ENCODE peak calls at places on chromosomes 12 and 14, in nine cellular contexts. One of them, this sample, is unnamed.

GRCh38 chr12:90360300-90360699 is 594.7 kb downstream of the CCER1 start:
- DNase-seq in heart left ventricle: no peak
- DNase-seq in endothelial cell of umbilical vein: no peak
- DNase-seq in ovary: no peak
- DNase-seq in kidney: no peak
- DNase-seq in transverse colon: no peak
- DNase-seq in tibial artery: no peak
- DNase-seq in PC-3: peak
- DNase-seq in uterus: no peak
- DNase-seq in this sample: no peak

GRCh38 chr12:121793501-121793835 is at the start of gene RHOF:
- DNase-seq in heart left ventricle: peak
- DNase-seq in endothelial cell of umbilical vein: no peak
- DNase-seq in ovary: no peak
- DNase-seq in kidney: peak
- DNase-seq in transverse colon: peak
- DNase-seq in tibial artery: no peak
- DNase-seq in PC-3: peak
- DNase-seq in uterus: no peak
- DNase-seq in this sample: no peak

GRCh38 chr12:52020126-52020525 is 13.4 kb downstream of the TAMALIN start:
- DNase-seq in heart left ventricle: no peak
- DNase-seq in endothelial cell of umbilical vein: no peak
- DNase-seq in ovary: no peak
- DNase-seq in kidney: no peak
- DNase-seq in transverse colon: no peak
- DNase-seq in tibial artery: no peak
- DNase-seq in PC-3: no peak
- DNase-seq in uterus: no peak
- DNase-seq in this sample: no peak

GRCh38 chr12:113185180-113186032 is at the start of the genes DDX54 and RITA1:
- DNase-seq in heart left ventricle: peak
- DNase-seq in endothelial cell of umbilical vein: peak
- DNase-seq in ovary: peak
- DNase-seq in kidney: peak
- DNase-seq in transverse colon: peak
- DNase-seq in tibial artery: peak
- DNase-seq in PC-3: peak
- DNase-seq in uterus: peak
- DNase-seq in this sample: peak

GRCh38 chr14:96811265-96811664 is 14.1 kb downstream of the VRK1 start:
- DNase-seq in heart left ventricle: no peak
- DNase-seq in endothelial cell of umbilical vein: no peak
- DNase-seq in ovary: no peak
- DNase-seq in kidney: no peak
- DNase-seq in transverse colon: no peak
- DNase-seq in tibial artery: no peak
- DNase-seq in PC-3: peak
- DNase-seq in uterus: no peak
- DNase-seq in this sample: no peak

GRCh38 chr14:77663289-77663688 is 44.5 kb downstream of the ALKBH1 start:
- DNase-seq in heart left ventricle: no peak
- DNase-seq in endothelial cell of umbilical vein: peak
- DNase-seq in ovary: no peak
- DNase-seq in kidney: no peak
- DNase-seq in transverse colon: no peak
- DNase-seq in tibial artery: no peak
- DNase-seq in PC-3: peak
- DNase-seq in uterus: no peak
- DNase-seq in this sample: no peak

GRCh38 chr12:19978193-19978592 is 390.1 kb upstream of the PDE3A start:
- DNase-seq in heart left ventricle: no peak
- DNase-seq in endothelial cell of umbilical vein: peak
- DNase-seq in ovary: no peak
- DNase-seq in kidney: no peak
- DNase-seq in transverse colon: no peak
- DNase-seq in tibial artery: no peak
- DNase-seq in PC-3: peak
- DNase-seq in uterus: no peak
- DNase-seq in this sample: no peak

GRCh38 chr14:52154992-52155655 is 86.3 kb upstream of the NID2 start:
- DNase-seq in heart left ventricle: no peak
- DNase-seq in endothelial cell of umbilical vein: no peak
- DNase-seq in ovary: no peak
- DNase-seq in kidney: no peak
- DNase-seq in transverse colon: no peak
- DNase-seq in tibial artery: no peak
- DNase-seq in PC-3: no peak
- DNase-seq in uterus: no peak
- DNase-seq in this sample: no peak

GRCh38 chr12:68932123-68932700 is 759 bp downstream of the CPM start:
- DNase-seq in heart left ventricle: no peak
- DNase-seq in endothelial cell of umbilical vein: no peak
- DNase-seq in ovary: no peak
- DNase-seq in kidney: no peak
- DNase-seq in transverse colon: peak
- DNase-seq in tibial artery: no peak
- DNase-seq in PC-3: peak
- DNase-seq in uterus: no peak
- DNase-seq in this sample: no peak

GRCh38 chr12:24760162-24760561 is 188.7 kb downstream of the BCAT1 start:
- DNase-seq in heart left ventricle: no peak
- DNase-seq in endothelial cell of umbilical vein: no peak
- DNase-seq in ovary: no peak
- DNase-seq in kidney: no peak
- DNase-seq in transverse colon: no peak
- DNase-seq in tibial artery: no peak
- DNase-seq in PC-3: no peak
- DNase-seq in uterus: no peak
- DNase-seq in this sample: no peak

GRCh38 chr12:57845478-57846284 is 848 bp downstream of the CTDSP2 start:
- DNase-seq in heart left ventricle: peak
- DNase-seq in endothelial cell of umbilical vein: peak
- DNase-seq in ovary: peak
- DNase-seq in kidney: peak
- DNase-seq in transverse colon: peak
- DNase-seq in tibial artery: peak
- DNase-seq in PC-3: peak
- DNase-seq in uterus: peak
- DNase-seq in this sample: peak

GRCh38 chr12:1799068-1799881 is 21.1 kb upstream of the LRTM2 start:
- DNase-seq in heart left ventricle: peak
- DNase-seq in endothelial cell of umbilical vein: no peak
- DNase-seq in ovary: no peak
- DNase-seq in kidney: peak
- DNase-seq in transverse colon: no peak
- DNase-seq in tibial artery: peak
- DNase-seq in PC-3: no peak
- DNase-seq in uterus: no peak
- DNase-seq in this sample: peak

GRCh38 chr14:78598046-78598652 is 428.0 kb downstream of the NRXN3 start:
- DNase-seq in heart left ventricle: no peak
- DNase-seq in endothelial cell of umbilical vein: peak
- DNase-seq in ovary: peak
- DNase-seq in kidney: no peak
- DNase-seq in transverse colon: peak
- DNase-seq in tibial artery: no peak
- DNase-seq in PC-3: peak
- DNase-seq in uterus: peak
- DNase-seq in this sample: peak

GRCh38 chr12:53044052-53044581 is 5.7 kb upstream of the TNS2 start:
- DNase-seq in heart left ventricle: peak
- DNase-seq in endothelial cell of umbilical vein: no peak
- DNase-seq in ovary: no peak
- DNase-seq in kidney: no peak
- DNase-seq in transverse colon: no peak
- DNase-seq in tibial artery: peak
- DNase-seq in PC-3: no peak
- DNase-seq in uterus: no peak
- DNase-seq in this sample: peak

GRCh38 chr12:78490841-78491240 is 373.7 kb upstream of the SYT1 start:
- DNase-seq in heart left ventricle: no peak
- DNase-seq in endothelial cell of umbilical vein: no peak
- DNase-seq in ovary: no peak
- DNase-seq in kidney: no peak
- DNase-seq in transverse colon: no peak
- DNase-seq in tibial artery: no peak
- DNase-seq in PC-3: no peak
- DNase-seq in uterus: no peak
- DNase-seq in this sample: no peak

GRCh38 chr14:24692382-24693352 is 58.7 kb upstream of the GZMB start:
- DNase-seq in heart left ventricle: no peak
- DNase-seq in endothelial cell of umbilical vein: no peak
- DNase-seq in ovary: no peak
- DNase-seq in kidney: no peak
- DNase-seq in transverse colon: no peak
- DNase-seq in tibial artery: no peak
- DNase-seq in PC-3: no peak
- DNase-seq in uterus: no peak
- DNase-seq in this sample: no peak

GRCh38 chr14:32514236-32514635 is 185.1 kb downstream of the AKAP6 start:
- DNase-seq in heart left ventricle: no peak
- DNase-seq in endothelial cell of umbilical vein: peak
- DNase-seq in ovary: no peak
- DNase-seq in kidney: no peak
- DNase-seq in transverse colon: no peak
- DNase-seq in tibial artery: no peak
- DNase-seq in PC-3: peak
- DNase-seq in uterus: no peak
- DNase-seq in this sample: no peak

GRCh38 chr14:87196436-87196835 is 796.5 kb downstream of the GALC start:
- DNase-seq in heart left ventricle: no peak
- DNase-seq in endothelial cell of umbilical vein: no peak
- DNase-seq in ovary: no peak
- DNase-seq in kidney: no peak
- DNase-seq in transverse colon: no peak
- DNase-seq in tibial artery: no peak
- DNase-seq in PC-3: no peak
- DNase-seq in uterus: no peak
- DNase-seq in this sample: no peak

GRCh38 chr14:104950021-104950420 is 25.3 kb downstream of the PLD4 start:
- DNase-seq in heart left ventricle: peak
- DNase-seq in endothelial cell of umbilical vein: no peak
- DNase-seq in ovary: no peak
- DNase-seq in kidney: peak
- DNase-seq in transverse colon: no peak
- DNase-seq in tibial artery: no peak
- DNase-seq in PC-3: no peak
- DNase-seq in uterus: no peak
- DNase-seq in this sample: no peak

DNA sequence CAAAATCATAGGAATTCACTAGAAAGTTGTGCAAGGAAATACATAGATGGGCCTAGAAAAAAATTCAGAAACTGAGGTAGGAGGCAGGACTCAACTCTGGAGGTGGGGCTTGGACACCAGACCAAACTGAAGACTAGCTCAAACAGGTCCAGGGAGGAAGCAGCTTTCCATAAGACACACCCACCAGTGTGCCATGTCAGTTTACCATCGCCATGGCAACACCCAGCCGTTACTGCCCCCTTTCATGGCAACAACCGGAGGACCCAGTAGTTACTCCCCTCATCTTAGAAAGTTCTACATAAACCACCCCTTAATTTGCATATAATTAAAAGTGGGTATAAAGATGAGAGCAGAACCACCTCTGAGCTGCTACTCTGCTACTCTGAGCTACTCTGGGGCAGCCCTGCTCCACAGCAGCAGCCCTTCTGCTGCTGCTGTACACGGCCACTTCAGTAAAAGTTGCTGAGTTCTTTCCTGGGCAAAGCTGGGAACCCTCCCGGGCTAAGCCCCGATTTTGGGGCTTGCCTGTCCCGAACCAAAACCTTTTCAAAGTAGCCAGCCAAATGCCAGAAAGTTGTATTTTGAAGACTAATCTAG is 30.8 kb upstream of the NINJ2 start:
- DNase-seq in heart left ventricle: no peak
- DNase-seq in endothelial cell of umbilical vein: no peak
- DNase-seq in ovary: no peak
- DNase-seq in kidney: no peak
- DNase-seq in transverse colon: no peak
- DNase-seq in tibial artery: no peak
- DNase-seq in PC-3: no peak
- DNase-seq in uterus: no peak
- DNase-seq in this sample: no peak
- H3K27ac ChIP-seq in heart left ventricle: no peak
- H3K27ac ChIP-seq in endothelial cell of umbilical vein: no peak
- H3K27ac ChIP-seq in ovary: no peak
- H3K27ac ChIP-seq in kidney: no peak
- H3K27ac ChIP-seq in transverse colon: no peak
- H3K27ac ChIP-seq in tibial artery: no peak
- H3K27ac ChIP-seq in PC-3: no peak
- H3K27ac ChIP-seq in uterus: no peak
- H3K27ac ChIP-seq in this sample: peak

GRCh38 chr12:54932038-54932437 is 52.5 kb downstream of the TESPA1 start:
- DNase-seq in heart left ventricle: no peak
- DNase-seq in endothelial cell of umbilical vein: no peak
- DNase-seq in ovary: no peak
- DNase-seq in kidney: no peak
- DNase-seq in transverse colon: no peak
- DNase-seq in tibial artery: no peak
- DNase-seq in PC-3: no peak
- DNase-seq in uterus: no peak
- DNase-seq in this sample: no peak
- TF ChIP-seq CTCF in heart left ventricle: no peak
- TF ChIP-seq CTCF in endothelial cell of umbilical vein: no peak
- TF ChIP-seq CTCF in ovary: no peak
- TF ChIP-seq CTCF in kidney: no peak
- TF ChIP-seq CTCF in transverse colon: no peak
- TF ChIP-seq CTCF in tibial artery: no peak
- TF ChIP-seq CTCF in PC-3: no peak
- TF ChIP-seq CTCF in uterus: no peak
- TF ChIP-seq CTCF in this sample: no peak

GRCh38 chr14:55103005-55103640 is 25.9 kb upstream of the LGALS3 start:
- DNase-seq in heart left ventricle: peak
- DNase-seq in endothelial cell of umbilical vein: peak
- DNase-seq in ovary: peak
- DNase-seq in kidney: peak
- DNase-seq in transverse colon: peak
- DNase-seq in tibial artery: peak
- DNase-seq in PC-3: peak
- DNase-seq in uterus: peak
- DNase-seq in this sample: no peak
- H3K4me3 ChIP-seq in heart left ventricle: no peak
- H3K4me3 ChIP-seq in endothelial cell of umbilical vein: no peak
- H3K4me3 ChIP-seq in ovary: no peak
- H3K4me3 ChIP-seq in kidney: peak
- H3K4me3 ChIP-seq in transverse colon: peak
- H3K4me3 ChIP-seq in tibial artery: no peak
- H3K4me3 ChIP-seq in PC-3: peak
- H3K4me3 ChIP-seq in uterus: no peak
- H3K4me3 ChIP-seq in this sample: no peak

DNA sequence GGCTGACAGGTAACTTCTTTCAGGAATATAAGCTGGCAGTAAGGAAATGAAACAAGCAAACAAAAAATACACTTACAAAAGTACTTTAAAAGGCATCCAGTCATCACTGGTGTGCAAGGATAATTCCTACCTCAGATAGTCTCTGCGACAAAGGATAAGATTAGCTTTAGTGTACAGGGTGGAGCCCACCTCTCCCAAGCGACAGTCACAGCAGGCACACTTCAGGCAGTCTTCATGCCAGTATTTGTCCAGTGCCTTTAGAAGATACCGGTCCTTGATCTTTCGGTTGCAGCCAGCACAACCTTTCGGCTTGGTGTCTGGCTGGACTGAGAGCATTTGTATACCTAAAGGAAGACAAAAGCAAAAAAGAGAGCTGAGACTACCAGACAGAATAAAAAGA is 5.4 kb downstream of the LMO3 start:
- DNase-seq in heart left ventricle: no peak
- DNase-seq in endothelial cell of umbilical vein: no peak
- DNase-seq in ovary: no peak
- DNase-seq in kidney: no peak
- DNase-seq in transverse colon: no peak
- DNase-seq in tibial artery: no peak
- DNase-seq in PC-3: no peak
- DNase-seq in uterus: no peak
- DNase-seq in this sample: no peak
- H3K27ac ChIP-seq in heart left ventricle: no peak
- H3K27ac ChIP-seq in endothelial cell of umbilical vein: no peak
- H3K27ac ChIP-seq in ovary: no peak
- H3K27ac ChIP-seq in kidney: no peak
- H3K27ac ChIP-seq in transverse colon: no peak
- H3K27ac ChIP-seq in tibial artery: no peak
- H3K27ac ChIP-seq in PC-3: no peak
- H3K27ac ChIP-seq in uterus: no peak
- H3K27ac ChIP-seq in this sample: peak

This sample was measured in dorsolateral prefrontal cortex.